ENCODE peak calls at places on chromosomes 1 and 21, in six cellular contexts. One of them, this sample, is unnamed.

GRCh38 chr1:114694540-114695310 is 621 bp downstream of the AMPD1 start:
- DNase-seq in epithelial cell of esophagus: no peak
- DNase-seq in AG04449: no peak
- DNase-seq in psoas muscle: no peak
- DNase-seq in fibroblast of lung: no peak
- DNase-seq in upper lobe of right lung: no peak
- DNase-seq in this sample: no peak

GRCh38 chr1:70685300-70686286 is 274.5 kb downstream of the CTH start:
- DNase-seq in epithelial cell of esophagus: peak; percentile 72
- DNase-seq in AG04449: peak; percentile 5
- DNase-seq in psoas muscle: peak; percentile 33
- DNase-seq in fibroblast of lung: peak; percentile 20
- DNase-seq in upper lobe of right lung: no peak
- DNase-seq in this sample: peak; percentile 9

GRCh38 chr1:216824511-216824910 is 101.3 kb upstream of the ESRRG start:
- DNase-seq in epithelial cell of esophagus: peak; percentile 36
- DNase-seq in AG04449: no peak
- DNase-seq in psoas muscle: no peak
- DNase-seq in fibroblast of lung: peak; percentile 17
- DNase-seq in upper lobe of right lung: no peak
- DNase-seq in this sample: peak; percentile 10

GRCh38 chr1:245353915-245354775 is 199.4 kb downstream of the KIF26B start:
- DNase-seq in epithelial cell of esophagus: no peak
- DNase-seq in AG04449: no peak
- DNase-seq in psoas muscle: no peak
- DNase-seq in fibroblast of lung: no peak
- DNase-seq in upper lobe of right lung: peak; percentile 40
- DNase-seq in this sample: no peak

GRCh38 chr1:4422496-4423289 is 231.7 kb upstream of the AJAP1 start:
- DNase-seq in epithelial cell of esophagus: no peak
- DNase-seq in AG04449: no peak
- DNase-seq in psoas muscle: no peak
- DNase-seq in fibroblast of lung: no peak
- DNase-seq in upper lobe of right lung: no peak
- DNase-seq in this sample: no peak

GRCh38 chr1:233359431-233359830 is 31.9 kb downstream of the MAP3K21 start:
- DNase-seq in epithelial cell of esophagus: no peak
- DNase-seq in AG04449: no peak
- DNase-seq in psoas muscle: no peak
- DNase-seq in fibroblast of lung: no peak
- DNase-seq in upper lobe of right lung: no peak
- DNase-seq in this sample: no peak

GRCh38 chr1:116508090-116508983 is 62.5 kb downstream of the CD58 start:
- DNase-seq in epithelial cell of esophagus: no peak
- DNase-seq in AG04449: no peak
- DNase-seq in psoas muscle: no peak
- DNase-seq in fibroblast of lung: no peak
- DNase-seq in upper lobe of right lung: no peak
- DNase-seq in this sample: no peak

GRCh38 chr1:78464449-78464891 is 26.3 kb upstream of the PTGFR start:
- DNase-seq in epithelial cell of esophagus: peak; percentile 14
- DNase-seq in AG04449: no peak
- DNase-seq in psoas muscle: no peak
- DNase-seq in fibroblast of lung: peak; percentile 74
- DNase-seq in upper lobe of right lung: no peak
- DNase-seq in this sample: peak; percentile 42

GRCh38 chr1:236904874-236905741 is 99.1 kb downstream of the MT1HL1 start:
- DNase-seq in epithelial cell of esophagus: peak; percentile 93
- DNase-seq in AG04449: peak; percentile 49
- DNase-seq in psoas muscle: peak; percentile 19
- DNase-seq in fibroblast of lung: peak; percentile 94
- DNase-seq in upper lobe of right lung: no peak
- DNase-seq in this sample: peak; percentile 83

GRCh38 chr1:100921110-100921706 is 25.3 kb downstream of the SLC30A7 start:
- DNase-seq in epithelial cell of esophagus: peak; percentile 61
- DNase-seq in AG04449: no peak
- DNase-seq in psoas muscle: no peak
- DNase-seq in fibroblast of lung: peak; percentile 41
- DNase-seq in upper lobe of right lung: no peak
- DNase-seq in this sample: peak; percentile 79

GRCh38 chr1:183097438-183098051 is 74.3 kb downstream of the LAMC1 start:
- DNase-seq in epithelial cell of esophagus: peak; percentile 49
- DNase-seq in AG04449: peak; percentile 70
- DNase-seq in psoas muscle: no peak
- DNase-seq in fibroblast of lung: peak; percentile 76
- DNase-seq in upper lobe of right lung: no peak
- DNase-seq in this sample: peak; percentile 72

GRCh38 chr21:32335601-32336575 is 37.2 kb downstream of the MRAP start:
- DNase-seq in epithelial cell of esophagus: no peak
- DNase-seq in AG04449: no peak
- DNase-seq in psoas muscle: no peak
- DNase-seq in fibroblast of lung: peak; percentile 61
- DNase-seq in upper lobe of right lung: no peak
- DNase-seq in this sample: no peak

GRCh38 chr1:193884848-193885558 is 698.6 kb upstream of the B3GALT2 start:
- DNase-seq in epithelial cell of esophagus: no peak
- DNase-seq in AG04449: no peak
- DNase-seq in psoas muscle: no peak
- DNase-seq in fibroblast of lung: no peak
- DNase-seq in upper lobe of right lung: no peak
- DNase-seq in this sample: no peak

GRCh38 chr21:26140185-26140584 is 30.4 kb downstream of the APP start:
- DNase-seq in epithelial cell of esophagus: peak; percentile 73
- DNase-seq in AG04449: peak; percentile 57
- DNase-seq in psoas muscle: peak; percentile 31
- DNase-seq in fibroblast of lung: peak; percentile 98
- DNase-seq in upper lobe of right lung: no peak
- DNase-seq in this sample: peak; percentile 93

GRCh38 chr1:33864460-33865389 is 846 bp downstream of the HMGB4 start:
- DNase-seq in epithelial cell of esophagus: no peak
- DNase-seq in AG04449: no peak
- DNase-seq in psoas muscle: no peak
- DNase-seq in fibroblast of lung: no peak
- DNase-seq in upper lobe of right lung: no peak
- DNase-seq in this sample: no peak

GRCh38 chr1:28144203-28145135 is 32.0 kb downstream of the PTAFR start:
- DNase-seq in epithelial cell of esophagus: peak; percentile 96
- DNase-seq in AG04449: no peak
- DNase-seq in psoas muscle: no peak
- DNase-seq in fibroblast of lung: peak; percentile 73
- DNase-seq in upper lobe of right lung: no peak
- DNase-seq in this sample: peak; percentile 57

GRCh38 chr21:43341349-43342163 is 85.4 kb downstream of the SIK1 start:
- DNase-seq in epithelial cell of esophagus: no peak
- DNase-seq in AG04449: no peak
- DNase-seq in psoas muscle: peak; percentile 62
- DNase-seq in fibroblast of lung: peak; percentile 52
- DNase-seq in upper lobe of right lung: no peak
- DNase-seq in this sample: no peak

GRCh38 chr1:223142795-223143759 is at the start of gene TLR5:
- DNase-seq in epithelial cell of esophagus: peak; percentile 78
- DNase-seq in AG04449: no peak
- DNase-seq in psoas muscle: peak; percentile 87
- DNase-seq in fibroblast of lung: peak; percentile 71
- DNase-seq in upper lobe of right lung: peak; percentile 96
- DNase-seq in this sample: peak; percentile 17

GRCh38 chr1:181088079-181089016 is at the start of gene IER5:
- DNase-seq in epithelial cell of esophagus: peak; percentile 98
- DNase-seq in AG04449: peak; percentile 72
- DNase-seq in psoas muscle: peak; percentile 95
- DNase-seq in fibroblast of lung: peak; percentile 94
- DNase-seq in upper lobe of right lung: peak; percentile 97
- DNase-seq in this sample: peak; percentile 98

DNA sequence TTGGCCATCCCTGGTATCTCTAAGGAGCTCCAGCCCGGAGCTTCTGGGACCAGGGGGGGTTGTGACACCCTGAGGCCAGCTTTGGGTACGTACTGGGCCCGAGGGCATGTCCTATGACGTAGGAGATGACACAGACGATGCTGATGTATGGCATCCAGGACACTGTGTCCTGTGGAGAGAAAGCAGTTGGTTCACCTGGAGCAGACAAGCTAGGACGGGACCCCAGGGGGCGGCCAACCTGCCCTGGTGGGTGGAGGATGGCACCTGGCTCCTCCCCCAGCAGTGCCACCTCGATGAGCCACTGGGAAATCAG is 12.1 kb upstream of the SLC2A7 start:
- DNase-seq in epithelial cell of esophagus: no peak
- DNase-seq in AG04449: no peak
- DNase-seq in psoas muscle: no peak
- DNase-seq in fibroblast of lung: no peak
- DNase-seq in upper lobe of right lung: no peak
- DNase-seq in this sample: no peak
- TF ChIP-seq CTCF in epithelial cell of esophagus: no peak
- TF ChIP-seq CTCF in AG04449: no peak
- TF ChIP-seq CTCF in psoas muscle: no peak
- TF ChIP-seq CTCF in fibroblast of lung: no peak
- TF ChIP-seq CTCF in upper lobe of right lung: no peak
- TF ChIP-seq CTCF in this sample: no peak

DNA sequence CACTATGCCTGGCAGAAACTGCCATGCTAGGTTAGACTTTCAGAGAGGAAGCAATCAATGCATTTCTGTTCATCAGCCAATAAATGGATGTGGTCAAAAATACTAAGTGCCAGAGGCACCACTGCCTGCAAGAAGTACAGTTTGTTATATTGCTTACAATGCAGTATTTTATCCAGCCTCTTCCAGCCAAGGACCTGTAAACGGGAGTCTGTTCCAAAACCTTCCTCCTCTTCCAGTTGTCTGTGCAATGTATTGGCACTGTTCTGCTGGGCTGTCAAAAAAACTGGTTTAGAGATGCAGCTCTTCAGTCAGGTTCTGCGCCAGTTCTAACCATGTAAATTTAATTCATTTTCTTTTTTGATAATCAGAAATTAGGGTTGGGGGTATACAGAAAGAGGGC is 175.7 kb downstream of the EIF4G3 start:
- DNase-seq in epithelial cell of esophagus: no peak
- DNase-seq in AG04449: no peak
- DNase-seq in psoas muscle: no peak
- DNase-seq in fibroblast of lung: no peak
- DNase-seq in upper lobe of right lung: no peak
- DNase-seq in this sample: no peak
- H3K4me3 ChIP-seq in epithelial cell of esophagus: no peak overlapping the region
- H3K4me3 ChIP-seq in AG04449: no peak overlapping the region
- H3K4me3 ChIP-seq in psoas muscle: no peak overlapping the region
- H3K4me3 ChIP-seq in fibroblast of lung: no peak overlapping the region
- H3K4me3 ChIP-seq in upper lobe of right lung: no peak overlapping the region
- H3K4me3 ChIP-seq in this sample: no peak overlapping the region

DNA sequence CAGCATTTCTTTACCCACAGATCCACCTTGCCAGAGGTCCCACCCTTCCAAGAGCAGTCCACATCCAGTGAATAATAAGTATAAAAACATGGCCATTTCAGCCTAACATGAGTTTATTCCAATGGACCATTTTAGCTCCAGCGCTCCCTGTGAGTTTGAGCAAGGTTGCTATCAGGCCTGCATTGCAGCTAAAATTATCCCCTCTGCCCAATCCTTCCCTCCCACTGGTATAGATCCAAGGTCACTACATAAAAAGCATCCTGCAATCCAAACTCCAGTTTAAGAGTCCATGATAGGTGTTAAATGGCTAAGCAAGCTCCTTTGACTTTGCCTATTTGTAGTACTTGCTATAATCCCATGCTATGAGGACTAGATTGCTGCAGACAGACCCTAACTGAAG is 35.6 kb downstream of the SLC5A9 start:
- DNase-seq in epithelial cell of esophagus: no peak
- DNase-seq in AG04449: no peak
- DNase-seq in psoas muscle: no peak
- DNase-seq in fibroblast of lung: no peak
- DNase-seq in upper lobe of right lung: no peak
- DNase-seq in this sample: no peak
- TF ChIP-seq CTCF in epithelial cell of esophagus: no peak
- TF ChIP-seq CTCF in AG04449: no peak
- TF ChIP-seq CTCF in psoas muscle: no peak
- TF ChIP-seq CTCF in fibroblast of lung: no peak
- TF ChIP-seq CTCF in upper lobe of right lung: no peak
- TF ChIP-seq CTCF in this sample: no peak

GRCh38 chr1:147117109-147117508 is 55.2 kb downstream of the PRKAB2 start:
- DNase-seq in epithelial cell of esophagus: no peak
- DNase-seq in AG04449: no peak
- DNase-seq in psoas muscle: no peak
- DNase-seq in fibroblast of lung: no peak
- DNase-seq in upper lobe of right lung: no peak
- DNase-seq in this sample: no peak
- H3K4me3 ChIP-seq in epithelial cell of esophagus: no peak overlapping the region
- H3K4me3 ChIP-seq in AG04449: no peak overlapping the region
- H3K4me3 ChIP-seq in psoas muscle: no peak overlapping the region
- H3K4me3 ChIP-seq in fibroblast of lung: no peak overlapping the region
- H3K4me3 ChIP-seq in upper lobe of right lung: no peak overlapping the region
- H3K4me3 ChIP-seq in this sample: no peak overlapping the region

GRCh38 chr1:167173516-167174184 is 47.0 kb upstream of the POU2F1 start:
- DNase-seq in epithelial cell of esophagus: peak; percentile 36
- DNase-seq in AG04449: no peak
- DNase-seq in psoas muscle: no peak
- DNase-seq in fibroblast of lung: peak; percentile 74
- DNase-seq in upper lobe of right lung: no peak
- DNase-seq in this sample: no peak

GRCh38 chr1:167175901-167176300 is 44.8 kb upstream of the POU2F1 start:
- DNase-seq in epithelial cell of esophagus: peak; percentile 65
- DNase-seq in AG04449: no peak
- DNase-seq in psoas muscle: no peak
- DNase-seq in fibroblast of lung: peak; percentile 41
- DNase-seq in upper lobe of right lung: no peak
- DNase-seq in this sample: peak; percentile 23

GRCh38 chr1:167168424-167168823 is 52.3 kb upstream of the POU2F1 start:
- DNase-seq in epithelial cell of esophagus: no peak
- DNase-seq in AG04449: no peak
- DNase-seq in psoas muscle: no peak
- DNase-seq in fibroblast of lung: no peak
- DNase-seq in upper lobe of right lung: no peak
- DNase-seq in this sample: no peak

GRCh38 chr1:167169642-167170041 is 51.0 kb upstream of the POU2F1 start:
- DNase-seq in epithelial cell of esophagus: peak; percentile 75
- DNase-seq in AG04449: no peak
- DNase-seq in psoas muscle: no peak
- DNase-seq in fibroblast of lung: no peak
- DNase-seq in upper lobe of right lung: no peak
- DNase-seq in this sample: no peak

GRCh38 chr1:167171286-167171929 is 49.3 kb upstream of the POU2F1 start:
- DNase-seq in epithelial cell of esophagus: peak; percentile 81
- DNase-seq in AG04449: no peak
- DNase-seq in psoas muscle: no peak
- DNase-seq in fibroblast of lung: peak; percentile 72
- DNase-seq in upper lobe of right lung: no peak
- DNase-seq in this sample: peak; percentile 27
- TF ChIP-seq CTCF in epithelial cell of esophagus: no peak
- TF ChIP-seq CTCF in AG04449: no peak
- TF ChIP-seq CTCF in psoas muscle: no peak
- TF ChIP-seq CTCF in fibroblast of lung: no peak
- TF ChIP-seq CTCF in upper lobe of right lung: no peak
- TF ChIP-seq CTCF in this sample: no peak

GRCh38 chr1:204684551-204685235 is 845 bp downstream of the LRRN2 start:
- DNase-seq in epithelial cell of esophagus: no peak
- DNase-seq in AG04449: no peak
- DNase-seq in psoas muscle: peak; percentile 30
- DNase-seq in fibroblast of lung: peak; percentile 11
- DNase-seq in upper lobe of right lung: no peak
- DNase-seq in this sample: no peak
- H3K4me3 ChIP-seq in epithelial cell of esophagus: no peak overlapping the region
- H3K4me3 ChIP-seq in AG04449: no peak overlapping the region
- H3K4me3 ChIP-seq in psoas muscle: peak overlapping the region; percentile 59
- H3K4me3 ChIP-seq in fibroblast of lung: no peak overlapping the region
- H3K4me3 ChIP-seq in upper lobe of right lung: peak overlapping the region; percentile 47
- H3K4me3 ChIP-seq in this sample: no peak overlapping the region

This sample was measured in foreskin fibroblast.